ENCODE peak calls at places on chromosomes 1 and 21, in six cellular contexts. T is amniotic stem cell; U is activated CD4-positive, alpha-beta memory T cell treated with anti-CD3 and anti-CD28 coated beads, Interleukin-2, amount 10 ng/mL, durations not matched to agents 7 days and 5 days; L is fibroblast of pulmonary artery; X is activated gamma-delta T cell treated with anti-CD3 and anti-CD28 coated beads, Interleukin-2, amount 50 U/mL, for 16 hours; D is activated CD4-positive, alpha-beta T cell treated with anti-CD3 and anti-CD28 coated beads, Interleukin-2, amount 10 ng/mL, durations not matched to agents 7 days and 5 days. E is an unnamed sample.

GRCh38 chr21:30382201-30382600 is 10.1 kb upstream of the KRTAP13-2 start:
- DNase-seq in X (no peak), D (no peak), L (no peak), T (no peak), U (no peak), E (no peak)

GRCh38 chr1:53319296-53320101 is 8.4 kb downstream of the LRP8 start:
- DNase-seq in U (no peak), X (no peak), L (no peak), T (no peak), D (no peak), E (no peak)

GRCh38 chr21:41898998-41899397 is 19.9 kb upstream of the PRDM15 start:
- DNase-seq in L (no peak), X (no peak), U (no peak), D (no peak), T (no peak), E (no peak)

GRCh38 chr1:211320980-211321379 is 5.7 kb upstream of the TRAF5 start:
- DNase-seq in D (no peak), T (no peak), X (no peak), U (no peak), L (no peak), E (no peak)

GRCh38 chr1:206925116-206925736 is 3.5 kb upstream of the FCMR start:
- DNase-seq in L (no peak), T (no peak), U (peak; percentile 71), X (no peak), D (peak; percentile 65), E (no peak)

GRCh38 chr1:54743827-54744226 is 20.5 kb downstream of the PARS2 start:
- DNase-seq in T (no peak), L (no peak), D (no peak), U (no peak), X (no peak), E (no peak)

GRCh38 chr1:228316589-228317387 is 89.8 kb downstream of the TRIM11 start:
- DNase-seq in D (no peak), T (no peak), U (no peak), L (no peak), X (no peak), E (no peak)

GRCh38 chr1:47996406-47997226 is 569 bp downstream of the TRABD2B start:
- DNase-seq in L (no peak), U (no peak), D (no peak), X (no peak), T (no peak), E (no peak)

GRCh38 chr1:40344597-40344996 is 27.5 kb upstream of the COL9A2 start:
- DNase-seq in L (peak; percentile 65), U (peak; percentile 24), X (no peak), T (peak; percentile 35), D (no peak), E (peak; percentile 95)

GRCh38 chr21:33578959-33579542 is 9.4 kb downstream of the DONSON start:
- DNase-seq in U (no peak), X (no peak), L (peak; percentile 10), D (no peak), T (no peak), E (peak; percentile 25)

GRCh38 chr1:41590331-41590730 is 105.8 kb upstream of the EDN2 start:
- DNase-seq in X (no peak), D (no peak), T (no peak), L (no peak), U (no peak), E (no peak)

GRCh38 chr1:203536981-203537455 is 43.1 kb downstream of the OPTC start:
- DNase-seq in T (no peak), X (no peak), L (peak; percentile 91), D (no peak), U (no peak), E (peak; percentile 90)

GRCh38 chr1:58308206-58308605 is 238.3 kb downstream of the OMA1 start:
- DNase-seq in T (no peak), L (no peak), D (no peak), X (no peak), U (no peak), E (no peak)

GRCh38 chr1:74847720-74848119 is 114.8 kb downstream of the TYW3 start:
- DNase-seq in X (no peak), T (no peak), D (no peak), L (no peak), U (no peak), E (peak; percentile 1)

E was measured in iris pigment epithelial cell.